ENCODE peak calls at places on chromosomes 2 and 18, in five cellular contexts. O is Calu3, G is epithelial cell of esophagus, R is neural progenitor cell, Z is nephron progenitor cell. Q is an unnamed sample.

GRCh38 chr2:238238766-238239551 is 879 bp downstream of the HES6 start:
- DNase-seq in R (peak), O (no peak), Z (peak), G (no peak), Q (no peak)

GRCh38 chr2:236830931-236831330 is 254.8 kb upstream of the COPS8 start:
- DNase-seq in G (no peak), O (no peak), Z (no peak), R (no peak), Q (no peak)

GRCh38 chr18:23183356-23184150 is 48.3 kb downstream of the CABLES1 start:
- DNase-seq in Z (no peak), G (no peak), O (no peak), R (no peak), Q (no peak)

GRCh38 chr2:174035981-174036742 is 71.0 kb upstream of the SP3 start:
- DNase-seq in O (no peak), G (peak), Z (no peak), R (no peak), Q (no peak)

GRCh38 chr2:99469394-99469793 is 20.4 kb downstream of the REV1 start:
- DNase-seq in Z (no peak), G (no peak), O (no peak), R (no peak), Q (no peak)

GRCh38 chr2:198587726-198588125 is 783.3 kb downstream of the PLCL1 start:
- DNase-seq in G (no peak), Z (no peak), R (no peak), O (no peak), Q (no peak)

GRCh38 chr2:199468561-199469513 is 11.1 kb upstream of the SATB2 start:
- DNase-seq in Z (peak), G (no peak), R (peak), O (no peak), Q (no peak)

GRCh38 chr2:204109681-204110080 is 173.1 kb downstream of the ICOS start:
- DNase-seq in G (no peak), R (no peak), O (no peak), Z (peak), Q (no peak)

GRCh38 chr18:69795785-69796184 is 151.9 kb downstream of the CD226 start:
- DNase-seq in R (peak), Z (no peak), O (no peak), G (peak), Q (no peak)

GRCh38 chr2:118914721-118915453 is 27.1 kb upstream of the MARCO start:
- DNase-seq in R (no peak), G (no peak), Z (no peak), O (no peak), Q (no peak)

GRCh38 chr2:84083984-84084383 is 375.1 kb downstream of the SUCLG1 start:
- DNase-seq in Z (no peak), G (no peak), R (no peak), O (no peak), Q (no peak)

GRCh38 chr2:52145005-52145404 is 1113.1 kb upstream of the NRXN1 start:
- DNase-seq in Z (no peak), G (no peak), R (no peak), O (no peak), Q (no peak)

GRCh38 chr2:52141076-52141475 is 1109.1 kb upstream of the NRXN1 start:
- DNase-seq in R (no peak), Z (no peak), O (no peak), G (no peak), Q (no peak)

DNA sequence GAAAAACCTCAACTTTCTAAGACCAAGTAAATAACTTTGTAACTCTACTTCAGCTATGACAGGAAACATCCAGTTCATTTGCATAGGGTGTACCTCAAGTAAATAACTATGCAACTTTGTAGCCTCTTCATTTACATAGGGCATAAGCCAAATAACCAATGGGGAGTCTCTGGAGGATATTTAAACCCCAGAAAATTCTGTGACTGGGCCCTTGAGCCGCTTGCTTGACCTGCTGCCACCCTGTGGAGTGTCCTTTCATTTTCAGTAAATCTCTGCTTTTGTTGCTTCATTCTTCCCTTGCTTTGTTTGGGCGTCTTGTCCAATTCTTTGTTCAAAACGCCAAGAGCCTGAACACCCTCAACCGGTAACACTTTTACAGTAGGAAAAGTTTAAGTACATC is 1112.7 kb upstream of the NRXN1 start:
- DNase-seq in Z (no peak), R (peak), O (no peak), G (no peak), Q (no peak)
- TF ChIP-seq CTCF in Z (no peak), R (peak), O (no peak), G (no peak), Q (no peak)

GRCh38 chr2:68094111-68094510 is 31.3 kb upstream of the C1D start:
- DNase-seq in Z (no peak), O (no peak), G (no peak), R (no peak), Q (no peak)

GRCh38 chr2:68099260-68099659 is 36.5 kb upstream of the C1D start:
- DNase-seq in G (no peak), R (no peak), O (no peak), Z (no peak), Q (no peak)

GRCh38 chr2:68103026-68103425 is 40.2 kb upstream of the C1D start:
- DNase-seq in Z (no peak), G (peak), O (no peak), R (no peak), Q (no peak)

GRCh38 chr2:68100189-68100588 is 37.4 kb upstream of the C1D start:
- DNase-seq in R (no peak), O (no peak), Z (no peak), G (no peak), Q (no peak)

GRCh38 chr2:68098398-68098797 is 35.6 kb upstream of the C1D start:
- DNase-seq in Z (no peak), O (no peak), R (no peak), G (no peak), Q (no peak)
- TF ChIP-seq CTCF in Z (no peak), O (no peak), R (no peak), G (no peak), Q (no peak)

GRCh38 chr2:231612199-231613053 is 19.8 kb downstream of the TEX44 start:
- DNase-seq in Z (peak), O (peak), G (peak), R (peak), Q (peak)
- TF ChIP-seq CTCF in Z (peak), O (peak), G (peak), R (peak), Q (peak)

GRCh38 chr2:85769236-85769986 is 15.6 kb downstream of the ATOH8 start:
- DNase-seq in Z (peak), O (peak), G (no peak), R (peak), Q (no peak)
- TF ChIP-seq CTCF in Z (peak), O (no peak), G (no peak), R (peak), Q (no peak)

DNA sequence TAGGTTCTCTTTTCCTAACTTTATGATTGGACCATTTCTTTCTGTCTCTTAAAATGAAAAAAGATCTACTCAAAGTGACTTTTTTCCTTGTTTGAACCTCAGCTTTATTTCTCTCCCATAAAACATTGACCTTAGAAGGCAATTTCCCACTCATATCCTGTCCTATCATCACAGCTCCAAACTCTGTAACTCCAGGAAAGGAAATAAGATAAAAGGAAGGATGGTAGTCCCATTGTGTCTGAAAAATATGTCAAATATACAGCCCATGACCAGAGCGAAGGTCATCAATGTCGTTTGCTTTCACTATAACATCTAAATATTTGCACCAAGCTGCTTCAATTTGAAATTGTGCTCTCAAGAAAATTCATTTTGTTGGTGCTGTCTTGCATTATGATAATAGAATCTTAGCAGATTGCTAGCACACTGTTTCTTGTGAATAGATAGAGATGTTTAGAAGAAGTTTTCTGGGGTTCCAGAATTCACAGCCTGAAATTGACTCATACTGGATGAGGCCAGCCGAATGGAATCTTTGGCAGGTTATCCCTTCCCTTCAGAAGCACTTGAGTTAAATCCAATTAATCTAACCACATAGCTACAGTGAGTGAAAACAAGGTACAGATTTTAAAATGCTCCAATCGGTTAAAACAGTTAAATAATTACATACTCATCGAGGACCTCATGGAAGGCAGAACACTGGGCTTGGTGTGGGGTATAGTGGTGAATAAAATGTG is 95.1 kb downstream of the CRIM1 start:
- DNase-seq in O (no peak), R (no peak), G (peak), Z (no peak), Q (no peak)
- TF ChIP-seq CTCF in O (no peak), R (no peak), G (no peak), Z (no peak), Q (no peak)

DNA sequence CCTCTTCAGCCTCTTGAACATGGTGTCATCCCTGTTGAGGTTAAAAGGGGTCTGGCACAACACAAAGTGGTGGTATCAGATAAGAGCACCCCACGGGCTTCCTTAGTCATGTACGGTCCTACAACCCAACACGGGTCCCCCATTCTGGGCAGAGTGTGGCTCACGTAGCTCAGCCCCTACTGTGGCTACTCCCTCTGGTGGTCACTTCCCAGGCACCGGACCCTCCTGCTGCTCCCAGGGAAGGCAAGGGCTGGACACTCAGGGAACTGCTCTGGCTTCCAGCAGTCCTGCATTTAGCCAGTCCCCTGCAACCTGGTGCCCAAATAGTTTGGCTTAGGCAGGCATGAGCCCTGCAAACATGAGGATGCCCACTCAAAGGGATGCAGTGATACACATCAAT is 58.6 kb downstream of the GALNT14 start:
- DNase-seq in O (no peak), R (peak), Z (peak), G (no peak), Q (no peak)
- TF ChIP-seq CTCF in O (no peak), R (peak), Z (peak), G (no peak), Q (no peak)

DNA sequence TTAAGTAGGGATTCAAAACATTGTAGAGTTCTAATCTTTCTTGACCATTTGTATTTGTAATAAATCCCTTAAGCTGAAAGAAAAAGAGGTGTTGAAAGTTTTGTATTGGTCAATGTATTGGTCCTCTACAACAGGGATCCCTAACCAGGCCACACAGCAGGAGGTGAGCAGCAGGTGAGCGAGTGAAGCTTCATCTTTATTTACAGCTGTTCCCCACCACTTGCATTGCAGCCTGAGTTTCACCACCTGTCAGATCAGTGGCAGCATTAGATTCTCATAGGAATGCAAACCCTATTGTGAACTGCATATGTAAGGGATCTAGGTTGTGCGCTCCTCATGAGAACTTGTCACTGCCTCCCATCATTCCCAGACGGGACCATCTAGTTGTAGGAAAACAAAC is 715.7 kb upstream of the NXPH2 start:
- DNase-seq in O (no peak), Z (no peak), G (no peak), R (peak), Q (no peak)
- TF ChIP-seq CTCF in O (no peak), Z (no peak), G (no peak), R (no peak), Q (no peak)

Q was measured in omental fat pad.